ENCODE peak calls at places on chromosome 15, in five cellular contexts. B, F, C, T and I are unnamed samples.

GRCh38 chr15:92187975-92188374 is 205.7 kb upstream of the ST8SIA2 start:
- DNase-seq in C (no peak), B (no peak), T (no peak), F (no peak), I (no peak)

GRCh38 chr15:41873711-41874110 is 20.1 kb downstream of the SPTBN5 start:
- DNase-seq in C (no peak), B (no peak), F (no peak), T (no peak), I (no peak)

GRCh38 chr15:81160312-81161214 is 26.5 kb downstream of the CFAP161 start:
- DNase-seq in B (peak), F (no peak), T (no peak), C (no peak), I (no peak)

GRCh38 chr15:41284425-41285177 is 47.8 kb downstream of the OIP5 start:
- DNase-seq in C (no peak), T (no peak), F (peak), B (no peak), I (no peak)

GRCh38 chr15:43206054-43206453 is 14.8 kb downstream of the EPB42 start:
- DNase-seq in C (no peak), B (no peak), F (no peak), T (no peak), I (peak)

GRCh38 chr15:101810451-101810850 is 1.6 kb upstream of the OR4F15 start:
- DNase-seq in B (no peak), T (no peak), F (no peak), C (no peak), I (no peak)

GRCh38 chr15:89654311-89654761 is 931 bp downstream of the KIF7 start:
- DNase-seq in T (no peak), C (no peak), F (no peak), B (peak), I (no peak)

GRCh38 chr15:101445562-101446526 is 43.7 kb downstream of the PCSK6 start:
- DNase-seq in F (no peak), T (no peak), C (no peak), B (peak), I (no peak)

GRCh38 chr15:83380682-83381081 is 66.5 kb upstream of the SH3GL3 start:
- DNase-seq in T (no peak), B (no peak), F (peak), C (peak), I (peak)

GRCh38 chr15:24269166-24269571 is 406.4 kb upstream of the NPAP1 start:
- DNase-seq in F (no peak), B (peak), C (no peak), T (no peak), I (no peak)

GRCh38 chr15:29859293-29859692 is 37.0 kb upstream of the TJP1 start:
- DNase-seq in B (no peak), C (no peak), T (no peak), F (no peak), I (no peak)

GRCh38 chr15:78415284-78415683 is 22.7 kb upstream of the IREB2 start:
- DNase-seq in F (no peak), T (no peak), C (no peak), B (peak), I (no peak)

GRCh38 chr15:80160570-80161156 is 7.9 kb downstream of the FAH start:
- DNase-seq in C (no peak), B (peak), F (peak), T (no peak), I (no peak)

GRCh38 chr15:22226034-22226790 is 145.9 kb downstream of the OR4M2 start:
- DNase-seq in B (peak), T (no peak), C (no peak), F (no peak), I (no peak)

GRCh38 chr15:62770111-62770660 is 272.4 kb upstream of the TPM1 start:
- DNase-seq in T (no peak), F (no peak), C (no peak), B (no peak), I (no peak)

GRCh38 chr15:40061212-40061901 is 22.4 kb upstream of the SRP14 start:
- DNase-seq in B (peak), C (no peak), F (no peak), T (no peak), I (no peak)

GRCh38 chr15:53351373-53351772 is 408.1 kb downstream of the WDR72 start:
- DNase-seq in F (no peak), T (no peak), B (no peak), C (no peak), I (no peak)